ENCODE peak calls at places on chromosomes 13 and 19, in seven cellular contexts. D is WTC11; H is activated naive CD8-positive, alpha-beta T cell treated with anti-CD3 and anti-CD28 coated beads, Interleukin-2, amount 10 ng/mL, durations not matched to agents 7 days and 5 days; B is natural killer cell; A is activated CD8-positive, alpha-beta T cell treated with anti-CD3 and anti-CD28 coated beads for 36 hours; C is naive thymus-derived CD8-positive, alpha-beta T cell; V is lower lobe of right lung. X is an unnamed sample.

GRCh38 chr19:7395793-7396192 is 47.1 kb downstream of the ARHGEF18 start:
- ATAC-seq in D (no peak), H (no peak), B (no peak), A (no peak), C (no peak), V (peak; percentile 51), X (no peak)

GRCh38 chr13:79457948-79458347 is 23.0 kb upstream of the NDFIP2 start:
- ATAC-seq in D (no peak), H (no peak), B (no peak), A (peak; percentile 85), C (no peak), V (no peak), X (peak; percentile 83)

GRCh38 chr19:48487944-48488343 is 18.8 kb downstream of the CYTH2 start:
- ATAC-seq in D (no peak), H (no peak), B (no peak), A (no peak), C (no peak), V (peak; percentile 51), X (no peak)

GRCh38 chr13:80303225-80303811 is 37.6 kb downstream of the SPRY2 start:
- ATAC-seq in D (no peak), H (no peak), B (no peak), A (no peak), C (no peak), V (no peak), X (no peak)

GRCh38 chr13:34671136-34671535 is 270.9 kb upstream of the NBEA start:
- ATAC-seq in D (no peak), H (no peak), B (no peak), A (no peak), C (no peak), V (no peak), X (no peak)

GRCh38 chr13:27415116-27415515 is 9.3 kb upstream of the GTF3A start:
- ATAC-seq in D (no peak), H (no peak), B (no peak), A (no peak), C (no peak), V (peak; percentile 24), X (no peak)

GRCh38 chr13:49132479-49133002 is 87.6 kb upstream of the MLNR start:
- ATAC-seq in D (no peak), H (no peak), B (no peak), A (no peak), C (no peak), V (peak; percentile 73), X (no peak)

GRCh38 chr13:107025991-107026390 is 458.1 kb upstream of the ARGLU1 start:
- ATAC-seq in D (no peak), H (no peak), B (no peak), A (no peak), C (no peak), V (peak; percentile 70), X (no peak)

GRCh38 chr13:40344270-40345148 is 321.9 kb downstream of the FOXO1 start:
- ATAC-seq in D (no peak), H (no peak), B (no peak), A (no peak), C (no peak), V (peak; percentile 20), X (no peak)

X was measured in activated T-helper 17 cell treated with anti-CD3 and anti-CD28 coated beads, Interleukin-2, amount 50 U/mL, for 72 hours.